ENCODE peak calls at places on chromosomes 13 and 19, in four cellular contexts. G, X, R and S are unnamed samples.

GRCh38 chr13:113761136-113761535 is 2.1 kb downstream of the TMEM255B start:
- DNase-seq in G (no peak), R (no peak), X (no peak), S (no peak)

GRCh38 chr19:52453324-52454094 is at the start of gene ZNF578:
- DNase-seq in X (no peak), R (peak), G (peak), S (peak)

GRCh38 chr19:57406516-57407123 is 4.3 kb upstream of the ZNF17 start:
- DNase-seq in R (peak), G (peak), X (peak), S (peak)

GRCh38 chr13:65999441-65999840 is 1230.7 kb downstream of the PCDH9 start:
- DNase-seq in G (no peak), X (no peak), R (no peak), S (no peak)

GRCh38 chr13:21232599-21232998 is 56.1 kb downstream of the MRPL57 start:
- DNase-seq in X (no peak), G (no peak), R (no peak), S (no peak)

GRCh38 chr13:95641961-95642621 is 2.4 kb downstream of the DZIP1 start:
- DNase-seq in X (no peak), G (peak), R (peak), S (no peak)

GRCh38 chr19:49676136-49676689 is 858 bp upstream of the PRMT1 start:
- DNase-seq in R (no peak), X (peak), G (peak), S (peak)

GRCh38 chr13:29905845-29906244 is 55.4 kb upstream of the UBL3 start:
- DNase-seq in G (peak), R (peak), X (no peak), S (no peak)

GRCh38 chr13:30679483-30680330 is 55.6 kb upstream of the ALOX5AP start:
- DNase-seq in R (peak), X (no peak), G (peak), S (no peak)

GRCh38 chr13:43021926-43022670 is 1.3 kb upstream of the DNAJC15 start:
- DNase-seq in X (no peak), R (no peak), G (peak), S (no peak)

GRCh38 chr19:53868091-53868891 is 608 bp downstream of the MYADM start:
- DNase-seq in R (peak), G (peak), X (no peak), S (peak)

GRCh38 chr13:48500652-48501197 is 32.2 kb downstream of the RCBTB2 start:
- DNase-seq in R (no peak), X (no peak), G (peak), S (no peak)

GRCh38 chr19:32711747-32712146 is 7.8 kb upstream of the TDRD12 start:
- DNase-seq in G (no peak), R (no peak), X (no peak), S (no peak)

GRCh38 chr19:8057545-8058270 is 5.1 kb downstream of the CCL25 start:
- DNase-seq in X (no peak), R (no peak), G (no peak), S (peak)

GRCh38 chr13:50386527-50387123 is 371.4 kb downstream of the KCNRG start:
- DNase-seq in X (no peak), G (peak), R (peak), S (no peak)

GRCh38 chr13:31835932-31836331 is 96.6 kb downstream of the RXFP2 start:
- DNase-seq in R (peak), G (peak), X (no peak), S (no peak)

GRCh38 chr19:3358919-3359849 is 7.2 kb upstream of the NFIC start:
- DNase-seq in X (no peak), G (peak), R (no peak), S (peak)

GRCh38 chr13:29903524-29903923 is 53.1 kb upstream of the UBL3 start:
- DNase-seq in R (no peak), G (no peak), X (no peak), S (no peak)

GRCh38 chr13:52804202-52804641 is 44.2 kb downstream of the PCDH8 start:
- DNase-seq in X (no peak), G (no peak), R (no peak), S (no peak)

DNA sequence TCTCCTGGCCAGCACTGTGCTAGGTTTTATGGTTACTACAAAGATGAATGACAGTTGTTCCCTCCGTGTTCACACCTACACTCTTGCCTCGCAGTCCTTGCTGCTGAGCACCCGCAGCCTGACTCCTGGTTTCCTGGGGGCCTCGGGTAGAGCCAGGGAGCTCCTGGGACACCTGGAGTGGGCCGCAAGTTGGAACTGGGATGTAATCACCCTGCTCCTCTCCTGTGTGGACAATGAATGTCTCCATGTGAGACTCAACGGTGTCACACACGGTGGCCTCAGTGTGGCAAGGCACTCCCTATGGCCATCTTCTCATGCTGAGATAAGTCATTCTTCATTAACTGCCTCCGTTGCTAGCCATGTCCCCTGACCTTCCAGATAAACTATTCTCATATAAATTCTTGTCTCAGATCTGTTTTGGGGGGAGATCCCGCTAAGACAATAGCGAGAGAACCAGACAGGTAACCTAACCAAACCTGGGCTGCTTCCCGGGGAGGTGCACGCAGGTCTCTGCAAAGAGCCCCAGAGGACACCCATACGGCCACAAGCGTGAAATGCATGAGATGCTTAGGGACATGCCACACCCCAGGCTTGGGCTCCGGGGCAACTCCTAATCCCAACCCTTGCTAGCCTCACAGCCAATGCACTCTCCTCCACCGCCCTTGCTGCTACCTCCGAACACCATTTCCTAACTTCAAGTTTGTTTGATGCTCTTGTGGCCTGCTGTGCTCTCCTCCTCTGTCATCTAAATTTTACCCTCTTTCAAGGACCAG is 87.2 kb upstream of the IRS2 start:
- DNase-seq in R (no peak), X (no peak), G (no peak), S (no peak)
- H3K4me2 ChIP-seq in R (no peak), X (no peak), G (no peak), S (no peak)

GRCh38 chr19:29537601-29538000 is 11.8 kb downstream of the VSTM2B start:
- DNase-seq in R (no peak), G (no peak), X (no peak), S (no peak)
- TF ChIP-seq FOS in R (no peak), G (no peak), X (no peak), S (no peak)

DNA sequence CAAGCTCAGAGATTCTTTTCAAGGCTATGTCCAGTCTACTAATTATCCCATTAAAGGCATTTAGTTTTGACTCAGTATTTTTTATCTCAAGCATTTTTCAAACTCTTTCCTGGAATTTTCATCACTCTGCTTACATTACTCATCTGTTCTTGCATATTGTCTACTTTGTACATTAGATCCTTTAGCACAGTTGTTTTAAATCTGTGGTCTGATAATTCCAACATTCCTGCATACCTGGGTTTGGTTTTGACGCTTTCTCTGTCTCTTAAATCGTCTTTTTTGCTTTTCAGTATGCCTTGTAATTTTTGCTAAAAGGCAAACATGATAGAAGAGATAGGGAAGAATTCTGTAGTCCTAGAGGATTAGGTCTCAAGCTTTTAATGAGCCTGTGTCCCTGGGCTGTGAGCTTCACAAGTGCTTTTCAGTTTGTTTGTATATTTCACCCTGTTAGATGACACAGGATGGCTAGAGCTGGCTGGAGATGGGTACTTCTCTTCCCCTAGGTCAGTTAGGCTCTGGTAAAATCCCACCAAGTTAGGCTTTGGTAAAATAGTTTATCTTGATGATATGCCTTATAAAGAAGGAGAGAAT is 46.1 kb upstream of the GPC6 start:
- DNase-seq in G (peak), X (no peak), R (no peak), S (no peak)
- H3K4me2 ChIP-seq in G (peak), X (no peak), R (no peak), S (no peak)

GRCh38 chr19:41696402-41697197 is 8.5 kb upstream of the CEACAM7 start:
- DNase-seq in G (no peak), X (no peak), R (peak), S (peak)
- TF ChIP-seq FOS in G (no peak), X (no peak), R (no peak), S (no peak)